ENCODE peak calls at places on chromosomes 12 and 14, in seven cellular contexts. One of them, this sample, is unnamed.

GRCh38 chr12:32612658-32613614 is 66.2 kb upstream of the DNM1L start:
- DNase-seq in islet precursor cell: no peak
- DNase-seq in cardiac fibroblast: peak; percentile 9
- DNase-seq in GM19239: no peak
- DNase-seq in fibroblast of the aortic adventitia: no peak
- DNase-seq in EL: no peak
- DNase-seq in NCI-H2029 treated with DMSO at 0.1 percent for 48 hours: no peak
- DNase-seq in this sample: no peak

GRCh38 chr14:53011053-53011462 is 60.2 kb upstream of the FERMT2 start:
- DNase-seq in islet precursor cell: peak; percentile 95
- DNase-seq in cardiac fibroblast: peak; percentile 99
- DNase-seq in GM19239: no peak
- DNase-seq in fibroblast of the aortic adventitia: peak; percentile 99
- DNase-seq in EL: peak; percentile 100
- DNase-seq in NCI-H2029 treated with DMSO at 0.1 percent for 48 hours: no peak
- DNase-seq in this sample: no peak

GRCh38 chr14:75493580-75494130 is 28.6 kb upstream of the BATF start:
- DNase-seq in islet precursor cell: no peak
- DNase-seq in cardiac fibroblast: no peak
- DNase-seq in GM19239: no peak
- DNase-seq in fibroblast of the aortic adventitia: peak; percentile 13
- DNase-seq in EL: no peak
- DNase-seq in NCI-H2029 treated with DMSO at 0.1 percent for 48 hours: no peak
- DNase-seq in this sample: no peak

GRCh38 chr14:20609215-20610001 is 18.2 kb upstream of the RNASE12 start:
- DNase-seq in islet precursor cell: peak; percentile 88
- DNase-seq in cardiac fibroblast: peak; percentile 95
- DNase-seq in GM19239: peak; percentile 45
- DNase-seq in fibroblast of the aortic adventitia: peak; percentile 96
- DNase-seq in EL: peak; percentile 90
- DNase-seq in NCI-H2029 treated with DMSO at 0.1 percent for 48 hours: peak; percentile 81
- DNase-seq in this sample: peak; percentile 80

GRCh38 chr12:64826234-64826633 is 1.8 kb downstream of the TBC1D30 start:
- DNase-seq in islet precursor cell: peak; percentile 86
- DNase-seq in cardiac fibroblast: peak; percentile 57
- DNase-seq in GM19239: peak; percentile 25
- DNase-seq in fibroblast of the aortic adventitia: peak; percentile 53
- DNase-seq in EL: peak; percentile 34
- DNase-seq in NCI-H2029 treated with DMSO at 0.1 percent for 48 hours: peak; percentile 69
- DNase-seq in this sample: peak; percentile 14

GRCh38 chr14:60153996-60154395 is 11.2 kb downstream of the DHRS7 start:
- DNase-seq in islet precursor cell: no peak
- DNase-seq in cardiac fibroblast: no peak
- DNase-seq in GM19239: no peak
- DNase-seq in fibroblast of the aortic adventitia: no peak
- DNase-seq in EL: no peak
- DNase-seq in NCI-H2029 treated with DMSO at 0.1 percent for 48 hours: no peak
- DNase-seq in this sample: no peak

GRCh38 chr12:49296836-49297694 is 2.1 kb downstream of the PRPH start:
- DNase-seq in islet precursor cell: peak; percentile 91
- DNase-seq in cardiac fibroblast: no peak
- DNase-seq in GM19239: no peak
- DNase-seq in fibroblast of the aortic adventitia: no peak
- DNase-seq in EL: peak; percentile 43
- DNase-seq in NCI-H2029 treated with DMSO at 0.1 percent for 48 hours: no peak
- DNase-seq in this sample: peak; percentile 58

GRCh38 chr12:11166300-11166699 is 4.7 kb upstream of the SMIM10L1 start:
- DNase-seq in islet precursor cell: no peak
- DNase-seq in cardiac fibroblast: no peak
- DNase-seq in GM19239: no peak
- DNase-seq in fibroblast of the aortic adventitia: no peak
- DNase-seq in EL: no peak
- DNase-seq in NCI-H2029 treated with DMSO at 0.1 percent for 48 hours: no peak
- DNase-seq in this sample: no peak

GRCh38 chr12:121857322-121858246 is 1.1 kb downstream of the HPD start:
- DNase-seq in islet precursor cell: no peak
- DNase-seq in cardiac fibroblast: peak; percentile 36
- DNase-seq in GM19239: no peak
- DNase-seq in fibroblast of the aortic adventitia: peak; percentile 13
- DNase-seq in EL: no peak
- DNase-seq in NCI-H2029 treated with DMSO at 0.1 percent for 48 hours: no peak
- DNase-seq in this sample: no peak

GRCh38 chr12:117561990-117562389 is 200.6 kb upstream of the NOS1 start:
- DNase-seq in islet precursor cell: no peak
- DNase-seq in cardiac fibroblast: no peak
- DNase-seq in GM19239: no peak
- DNase-seq in fibroblast of the aortic adventitia: no peak
- DNase-seq in EL: no peak
- DNase-seq in NCI-H2029 treated with DMSO at 0.1 percent for 48 hours: no peak
- DNase-seq in this sample: no peak

GRCh38 chr14:101812071-101812470 is 50.6 kb downstream of the PPP2R5C start:
- DNase-seq in islet precursor cell: no peak
- DNase-seq in cardiac fibroblast: no peak
- DNase-seq in GM19239: no peak
- DNase-seq in fibroblast of the aortic adventitia: no peak
- DNase-seq in EL: no peak
- DNase-seq in NCI-H2029 treated with DMSO at 0.1 percent for 48 hours: no peak
- DNase-seq in this sample: no peak

GRCh38 chr12:118187746-118188390 is 51.9 kb downstream of the PEBP1 start:
- DNase-seq in islet precursor cell: no peak
- DNase-seq in cardiac fibroblast: peak; percentile 10
- DNase-seq in GM19239: no peak
- DNase-seq in fibroblast of the aortic adventitia: peak; percentile 45
- DNase-seq in EL: no peak
- DNase-seq in NCI-H2029 treated with DMSO at 0.1 percent for 48 hours: no peak
- DNase-seq in this sample: no peak

GRCh38 chr12:62934799-62935674 is at the start of gene PPM1H:
- DNase-seq in islet precursor cell: peak; percentile 99
- DNase-seq in cardiac fibroblast: peak; percentile 21
- DNase-seq in GM19239: peak; percentile 51
- DNase-seq in fibroblast of the aortic adventitia: peak; percentile 9
- DNase-seq in EL: peak; percentile 55
- DNase-seq in NCI-H2029 treated with DMSO at 0.1 percent for 48 hours: peak; percentile 84
- DNase-seq in this sample: peak; percentile 72

This sample was measured in germinal center.